ENCODE peak calls at places on chromosomes 16 and 17, in six cellular contexts. G is kidney; E is HFFc6; I is CD8-positive, alpha-beta T cell; Y is body of pancreas; W is fibroblast of the aortic adventitia. U is an unnamed sample.

GRCh38 chr17:2690165-2691068 is 21.1 kb downstream of the CLUH start:
- DNase-seq in G (peak; percentile 76), E (no peak), I (no peak), Y (peak; percentile 13), W (no peak), U (no peak)

GRCh38 chr17:79001190-79002020 is 8.2 kb downstream of the CANT1 start:
- DNase-seq in G (peak; percentile 53), E (no peak), I (no peak), Y (no peak), W (no peak), U (no peak)

GRCh38 chr17:21253646-21254441 is 634 bp upstream of the NATD1 start:
- DNase-seq in G (no peak), E (no peak), I (peak; percentile 16), Y (no peak), W (no peak), U (no peak)

GRCh38 chr16:86221085-86221484 is 289.2 kb upstream of the FOXF1 start:
- DNase-seq in G (peak; percentile 37), E (no peak), I (no peak), Y (peak; percentile 7), W (peak; percentile 40), U (no peak)

GRCh38 chr17:42266918-42267766 is 9.0 kb downstream of the STAT5B start:
- DNase-seq in G (no peak), E (peak; percentile 96), I (peak; percentile 79), Y (no peak), W (peak; percentile 68), U (peak; percentile 77)

GRCh38 chr16:48811478-48811877 is 201.5 kb upstream of the N4BP1 start:
- DNase-seq in G (no peak), E (no peak), I (no peak), Y (no peak), W (no peak), U (no peak)

GRCh38 chr16:84496991-84497390 is 7.5 kb downstream of the MEAK7 start:
- DNase-seq in G (no peak), E (no peak), I (no peak), Y (no peak), W (no peak), U (no peak)

GRCh38 chr16:53504665-53505064 is 1.7 kb upstream of the AKTIP start:
- DNase-seq in G (no peak), E (no peak), I (peak; percentile 59), Y (no peak), W (peak; percentile 34), U (no peak)

GRCh38 chr16:17529982-17530760 is 59.4 kb upstream of the XYLT1 start:
- DNase-seq in G (no peak), E (no peak), I (peak; percentile 31), Y (no peak), W (no peak), U (no peak)

GRCh38 chr17:56808503-56808902 is 25.2 kb downstream of the C17orf67 start:
- DNase-seq in G (no peak), E (no peak), I (no peak), Y (no peak), W (no peak), U (no peak)

GRCh38 chr16:64309398-64310110 is 812.3 kb downstream of the CDH11 start:
- DNase-seq in G (no peak), E (no peak), I (no peak), Y (no peak), W (no peak), U (no peak)

GRCh38 chr16:64313726-64314125 is 808.1 kb downstream of the CDH11 start:
- DNase-seq in G (no peak), E (no peak), I (no peak), Y (no peak), W (no peak), U (no peak)

GRCh38 chr16:64312292-64312691 is 809.6 kb downstream of the CDH11 start:
- DNase-seq in G (no peak), E (no peak), I (no peak), Y (no peak), W (no peak), U (no peak)

GRCh38 chr16:64308721-64309120 is 813.1 kb downstream of the CDH11 start:
- DNase-seq in G (no peak), E (no peak), I (no peak), Y (no peak), W (no peak), U (no peak)

DNA sequence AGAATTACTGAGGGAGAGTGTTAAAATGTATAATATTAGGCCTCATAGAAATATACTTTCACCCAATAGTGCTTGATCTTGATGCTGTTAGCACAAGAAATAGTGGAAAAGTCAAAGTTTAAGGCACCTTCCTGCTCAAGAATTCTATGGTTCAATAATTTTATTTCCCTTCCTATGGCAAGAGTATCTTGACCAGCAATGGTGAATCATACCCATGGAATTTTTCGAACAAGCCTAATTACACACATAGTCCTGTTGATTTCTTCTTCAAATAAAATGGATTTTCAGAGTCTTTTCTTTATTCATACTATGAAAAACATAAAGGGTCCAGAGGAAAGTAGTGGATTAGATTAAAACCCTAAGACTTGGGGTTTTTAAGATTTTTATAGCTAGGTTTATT is 810.6 kb downstream of the CDH11 start:
- DNase-seq in G (no peak), E (peak; percentile 8), I (no peak), Y (no peak), W (no peak), U (no peak)
- TF ChIP-seq CTCF in G (no peak), E (no peak), I (no peak), Y (no peak), W (no peak), U (no peak)

GRCh38 chr16:20638711-20639335 is 58.7 kb downstream of the ACSM1 start:
- DNase-seq in G (no peak), E (no peak), I (no peak), Y (no peak), W (no peak), U (no peak)

GRCh38 chr16:20637247-20637646 is 60.2 kb downstream of the ACSM1 start:
- DNase-seq in G (no peak), E (no peak), I (no peak), Y (no peak), W (no peak), U (no peak)
- TF ChIP-seq CTCF in G (no peak), E (no peak), I (no peak), Y (no peak), W (no peak), U (no peak)

GRCh38 chr16:21996923-21997692 is 3.8 kb downstream of the PDZD9 start:
- DNase-seq in G (no peak), E (no peak), I (no peak), Y (no peak), W (no peak), U (no peak)
- TF ChIP-seq CTCF in G (no peak), E (no peak), I (no peak), Y (no peak), W (no peak), U (no peak)

GRCh38 chr16:46482895-46483294 is 138.3 kb downstream of the SHCBP1 start:
- DNase-seq in G (no peak), E (no peak), I (no peak), Y (no peak), W (no peak), U (no peak)
- TF ChIP-seq CTCF in G (no peak), E (no peak), I (no peak), Y (no peak), W (no peak), U (no peak)

DNA sequence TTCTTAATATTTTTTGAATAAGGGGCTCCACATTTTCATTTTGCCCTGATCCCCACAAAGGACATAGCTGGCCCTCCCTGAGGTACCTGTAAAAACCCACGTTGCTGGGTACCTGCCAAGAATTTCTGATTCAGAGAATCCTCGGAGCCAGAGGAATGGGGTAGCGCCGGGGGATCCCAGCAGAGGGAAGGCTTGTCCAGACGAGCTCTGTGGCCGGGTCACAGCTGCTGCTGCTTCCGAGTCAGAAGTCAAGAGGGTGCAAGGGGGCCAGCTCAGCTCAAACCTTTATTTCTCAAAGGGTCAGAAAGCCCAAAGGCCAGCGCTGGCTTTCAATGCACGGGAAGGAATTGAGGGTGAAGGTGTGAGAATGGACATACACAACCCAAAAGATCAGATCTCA is 68.9 kb upstream of the SDK2 start:
- DNase-seq in G (no peak), E (no peak), I (no peak), Y (no peak), W (no peak), U (no peak)
- TF ChIP-seq CTCF in G (no peak), E (no peak), I (no peak), Y (no peak), W (no peak), U (no peak)

DNA sequence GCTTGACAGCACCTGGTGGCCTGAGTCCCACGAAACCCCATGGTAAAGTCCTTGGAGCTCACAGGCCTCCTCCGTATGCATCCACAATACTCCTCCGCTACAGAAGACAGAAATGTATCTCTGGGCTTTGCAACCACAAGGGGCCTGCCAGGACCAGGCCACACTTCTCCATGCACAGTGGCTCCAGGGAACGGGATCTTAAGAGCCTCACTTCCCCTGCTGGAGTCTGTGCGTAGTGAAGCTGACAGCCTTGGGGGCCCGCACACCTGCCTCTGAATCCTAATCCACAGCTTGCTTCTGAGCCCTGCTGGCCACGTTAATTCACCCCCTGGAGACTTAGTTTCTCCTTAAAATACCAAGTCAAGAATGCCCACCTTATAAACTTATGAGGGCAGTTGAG is 125.7 kb downstream of the COPRS start:
- DNase-seq in G (no peak), E (no peak), I (no peak), Y (no peak), W (no peak), U (no peak)
- TF ChIP-seq CTCF in G (no peak), E (no peak), I (no peak), Y (no peak), W (no peak), U (no peak)

GRCh38 chr17:63434951-63435571 is 11.0 kb downstream of the CYB561 start:
- DNase-seq in G (peak; percentile 89), E (peak; percentile 53), I (peak; percentile 84), Y (peak; percentile 96), W (peak; percentile 24), U (peak; percentile 75)
- TF ChIP-seq CTCF in G (no peak), E (peak; percentile 59), I (peak; percentile 31), Y (no peak), W (peak; percentile 23), U (peak; percentile 70)

U was measured in CD14-positive monocyte.